ENCODE peak calls at places on chromosomes 4 and X, in four cellular contexts. A, R, E and F are unnamed samples.

GRCh38 chr4:169410839-169411770 is 140.3 kb upstream of the SH3RF1 start:
- DNase-seq in A (no peak), R (peak; percentile 69), E (no peak), F (peak; percentile 1)

GRCh38 chr4:8580321-8581093 is at the start of gene GPR78:
- DNase-seq in A (no peak), R (no peak), E (peak; percentile 89), F (no peak)

GRCh38 chrX:81120936-81121351 is 80.8 kb downstream of the HMGN5 start:
- DNase-seq in A (no peak), R (peak; percentile 2), E (peak; percentile 39), F (peak; percentile 46)

GRCh38 chr4:138275946-138276621 is 33.9 kb upstream of the SLC7A11 start:
- DNase-seq in A (no peak), R (no peak), E (no peak), F (no peak)

GRCh38 chrX:1743105-1743504 is 128.2 kb downstream of the ASMT start:
- DNase-seq in A (no peak), R (no peak), E (no peak), F (no peak)

GRCh38 chr4:139641218-139641617 is 24.4 kb upstream of the MGST2 start:
- DNase-seq in A (no peak), R (no peak), E (no peak), F (no peak)

GRCh38 chrX:1521459-1521956 is 15.5 kb downstream of the P2RY8 start:
- DNase-seq in A (no peak), R (no peak), E (no peak), F (no peak)

GRCh38 chrX:18931972-18932371 is 51.9 kb downstream of the PHKA2 start:
- DNase-seq in A (no peak), R (peak; percentile 4), E (peak; percentile 51), F (no peak)

GRCh38 chrX:21734175-21734574 is 23.7 kb downstream of the SMPX start:
- DNase-seq in A (no peak), R (no peak), E (no peak), F (no peak)

GRCh38 chrX:47191331-47191730 is 2.3 kb upstream of the UBA1 start:
- DNase-seq in A (no peak), R (no peak), E (no peak), F (no peak)

GRCh38 chrX:128931071-128931470 is 592.2 kb downstream of the SMARCA1 start:
- DNase-seq in A (no peak), R (no peak), E (no peak), F (no peak)

GRCh38 chr4:40149960-40150385 is 46.9 kb upstream of the RHOH start:
- DNase-seq in A (no peak), R (peak; percentile 20), E (peak; percentile 51), F (peak; percentile 4)

GRCh38 chrX:113369056-113369455 is 528.4 kb upstream of the AMOT start:
- DNase-seq in A (no peak), R (no peak), E (no peak), F (no peak)

GRCh38 chr4:94412019-94413017 is 39.4 kb upstream of the PDLIM5 start:
- DNase-seq in A (no peak), R (no peak), E (no peak), F (no peak)

GRCh38 chr4:119136541-119136940 is 909 bp downstream of the MYOZ2 start:
- DNase-seq in A (no peak), R (no peak), E (no peak), F (no peak)

GRCh38 chr4:1231637-1232360 is 17.1 kb downstream of the CTBP1 start:
- DNase-seq in A (no peak), R (no peak), E (no peak), F (no peak)

GRCh38 chrX:153913211-153913610 is 8.7 kb downstream of the AVPR2 start:
- DNase-seq in A (no peak), R (no peak), E (no peak), F (no peak)

GRCh38 chr4:74755486-74755885 is 38.8 kb downstream of the BTC start:
- DNase-seq in A (no peak), R (no peak), E (no peak), F (no peak)

GRCh38 chrX:85112270-85112669 is 108.6 kb downstream of the APOOL start:
- DNase-seq in A (no peak), R (no peak), E (no peak), F (no peak)

GRCh38 chr4:110164856-110165255 is 33.6 kb downstream of the ELOVL6 start:
- DNase-seq in A (no peak), R (no peak), E (no peak), F (no peak)

GRCh38 chrX:9390121-9390520 is 74.7 kb upstream of the TBL1X start:
- DNase-seq in A (no peak), R (no peak), E (no peak), F (no peak)

GRCh38 chr4:9952415-9952950 is 68.8 kb downstream of the SLC2A9 start:
- DNase-seq in A (no peak), R (no peak), E (no peak), F (no peak)

GRCh38 chr4:54487491-54487890 is 170.3 kb upstream of the KIT start:
- DNase-seq in A (no peak), R (no peak), E (no peak), F (no peak)

GRCh38 chr4:74947798-74948197 is 14.9 kb downstream of the PARM1 start:
- DNase-seq in A (no peak), R (no peak), E (no peak), F (no peak)

GRCh38 chrX:87299563-87300160 is 217.9 kb upstream of the KLHL4 start:
- DNase-seq in A (no peak), R (no peak), E (peak; percentile 5), F (peak; percentile 20)

GRCh38 chr4:88244821-88245579 is 39.4 kb downstream of the PPM1K start:
- DNase-seq in A (no peak), R (no peak), E (no peak), F (no peak)

GRCh38 chr4:3365871-3366842 is 73.3 kb downstream of the RGS12 start:
- DNase-seq in A (no peak), R (no peak), E (no peak), F (no peak)

GRCh38 chr4:2397596-2398379 is 20.7 kb downstream of the ZFYVE28 start:
- DNase-seq in A (no peak), R (no peak), E (no peak), F (no peak)

GRCh38 chrX:105695451-105695850 is 126.9 kb upstream of the NRK start:
- DNase-seq in A (no peak), R (no peak), E (no peak), F (no peak)

GRCh38 chrX:97310373-97310772 is 426.7 kb downstream of the RPA4 start:
- DNase-seq in A (no peak), R (no peak), E (no peak), F (no peak)